ENCODE peak calls at places on chromosomes 16 and 17, in eight cellular contexts. One of them, this sample, is unnamed.

GRCh38 chr17:59914274-59914854 is 21.4 kb downstream of the RPS6KB1 start:
- DNase-seq in epithelial cell of esophagus: peak; percentile 50
- DNase-seq in tibial nerve: peak; percentile 22
- DNase-seq in cardiac muscle cell: peak; percentile 63
- DNase-seq in endothelial cell: no peak
- DNase-seq in OCI-LY7: peak; percentile 67
- DNase-seq in bronchial epithelial cell: peak; percentile 43
- DNase-seq in left ventricle myocardium inferior: no peak
- DNase-seq in this sample: peak; percentile 74

GRCh38 chr16:65739518-65739917 is 617.7 kb upstream of the CDH11 start:
- DNase-seq in bronchial epithelial cell: no peak
- DNase-seq in epithelial cell of esophagus: no peak
- DNase-seq in endothelial cell: no peak
- DNase-seq in cardiac muscle cell: no peak
- DNase-seq in OCI-LY7: peak; percentile 17
- DNase-seq in tibial nerve: no peak
- DNase-seq in left ventricle myocardium inferior: no peak
- DNase-seq in this sample: no peak

GRCh38 chr16:58503863-58504688 is 4.1 kb downstream of the NDRG4 start:
- DNase-seq in tibial nerve: no peak
- DNase-seq in endothelial cell: no peak
- DNase-seq in bronchial epithelial cell: no peak
- DNase-seq in left ventricle myocardium inferior: no peak
- DNase-seq in OCI-LY7: no peak
- DNase-seq in epithelial cell of esophagus: no peak
- DNase-seq in cardiac muscle cell: no peak
- DNase-seq in this sample: no peak

GRCh38 chr17:63640038-63640437 is 17.8 kb downstream of the MAP3K3 start:
- DNase-seq in bronchial epithelial cell: no peak
- DNase-seq in epithelial cell of esophagus: no peak
- DNase-seq in cardiac muscle cell: no peak
- DNase-seq in tibial nerve: no peak
- DNase-seq in endothelial cell: no peak
- DNase-seq in OCI-LY7: no peak
- DNase-seq in left ventricle myocardium inferior: no peak
- DNase-seq in this sample: no peak

GRCh38 chr16:15907863-15908478 is 19.6 kb upstream of the CEP20 start:
- DNase-seq in OCI-LY7: peak; percentile 98
- DNase-seq in tibial nerve: no peak
- DNase-seq in left ventricle myocardium inferior: no peak
- DNase-seq in cardiac muscle cell: peak; percentile 28
- DNase-seq in endothelial cell: no peak
- DNase-seq in epithelial cell of esophagus: peak; percentile 51
- DNase-seq in bronchial epithelial cell: peak; percentile 41
- DNase-seq in this sample: peak; percentile 88

GRCh38 chr17:35786941-35787432 is 8.5 kb downstream of the MMP28 start:
- DNase-seq in cardiac muscle cell: no peak
- DNase-seq in epithelial cell of esophagus: no peak
- DNase-seq in left ventricle myocardium inferior: no peak
- DNase-seq in OCI-LY7: no peak
- DNase-seq in bronchial epithelial cell: no peak
- DNase-seq in tibial nerve: no peak
- DNase-seq in endothelial cell: no peak
- DNase-seq in this sample: no peak

GRCh38 chr17:38751144-38751802 is 1.3 kb upstream of the PSMB3 start:
- DNase-seq in OCI-LY7: no peak
- DNase-seq in tibial nerve: no peak
- DNase-seq in cardiac muscle cell: peak; percentile 40
- DNase-seq in epithelial cell of esophagus: peak; percentile 37
- DNase-seq in endothelial cell: no peak
- DNase-seq in bronchial epithelial cell: peak; percentile 30
- DNase-seq in left ventricle myocardium inferior: no peak
- DNase-seq in this sample: no peak

GRCh38 chr16:26177438-26177837 is 485.7 kb downstream of the HS3ST4 start:
- DNase-seq in bronchial epithelial cell: no peak
- DNase-seq in cardiac muscle cell: no peak
- DNase-seq in left ventricle myocardium inferior: no peak
- DNase-seq in epithelial cell of esophagus: no peak
- DNase-seq in tibial nerve: no peak
- DNase-seq in endothelial cell: no peak
- DNase-seq in OCI-LY7: no peak
- DNase-seq in this sample: no peak

GRCh38 chr17:8904686-8905085 is 37.2 kb upstream of the PIK3R6 start:
- DNase-seq in bronchial epithelial cell: no peak
- DNase-seq in cardiac muscle cell: no peak
- DNase-seq in endothelial cell: no peak
- DNase-seq in left ventricle myocardium inferior: no peak
- DNase-seq in epithelial cell of esophagus: no peak
- DNase-seq in tibial nerve: no peak
- DNase-seq in OCI-LY7: no peak
- DNase-seq in this sample: no peak

GRCh38 chr17:70241071-70241470 is 71.7 kb downstream of the KCNJ2 start:
- DNase-seq in bronchial epithelial cell: no peak
- DNase-seq in cardiac muscle cell: no peak
- DNase-seq in OCI-LY7: no peak
- DNase-seq in epithelial cell of esophagus: no peak
- DNase-seq in tibial nerve: no peak
- DNase-seq in left ventricle myocardium inferior: no peak
- DNase-seq in endothelial cell: no peak
- DNase-seq in this sample: no peak

GRCh38 chr16:9053006-9053601 is 38.3 kb upstream of the HAPSTR1 start:
- DNase-seq in OCI-LY7: peak; percentile 52
- DNase-seq in tibial nerve: no peak
- DNase-seq in left ventricle myocardium inferior: peak; percentile 25
- DNase-seq in epithelial cell of esophagus: peak; percentile 65
- DNase-seq in endothelial cell: peak; percentile 76
- DNase-seq in cardiac muscle cell: peak; percentile 93
- DNase-seq in bronchial epithelial cell: peak; percentile 65
- DNase-seq in this sample: no peak

GRCh38 chr16:89009343-89010209 is 32.6 kb upstream of the CBFA2T3 start:
- DNase-seq in cardiac muscle cell: peak; percentile 28
- DNase-seq in tibial nerve: no peak
- DNase-seq in endothelial cell: peak; percentile 39
- DNase-seq in bronchial epithelial cell: no peak
- DNase-seq in OCI-LY7: peak; percentile 46
- DNase-seq in left ventricle myocardium inferior: no peak
- DNase-seq in epithelial cell of esophagus: peak; percentile 19
- DNase-seq in this sample: no peak

GRCh38 chr17:34883106-34884000 is 77.9 kb downstream of the CCT6B start:
- DNase-seq in cardiac muscle cell: no peak
- DNase-seq in OCI-LY7: no peak
- DNase-seq in tibial nerve: no peak
- DNase-seq in epithelial cell of esophagus: no peak
- DNase-seq in left ventricle myocardium inferior: no peak
- DNase-seq in bronchial epithelial cell: no peak
- DNase-seq in endothelial cell: no peak
- DNase-seq in this sample: no peak

GRCh38 chr17:7023576-7024401 is 939 bp downstream of the BCL6B start:
- DNase-seq in epithelial cell of esophagus: peak; percentile 88
- DNase-seq in tibial nerve: peak; percentile 84
- DNase-seq in left ventricle myocardium inferior: peak; percentile 91
- DNase-seq in OCI-LY7: peak; percentile 53
- DNase-seq in cardiac muscle cell: peak; percentile 93
- DNase-seq in endothelial cell: peak; percentile 98
- DNase-seq in bronchial epithelial cell: peak; percentile 85
- DNase-seq in this sample: peak; percentile 95

GRCh38 chr17:44830359-44831269 is 527 bp upstream of the GJC1 start:
- DNase-seq in left ventricle myocardium inferior: no peak
- DNase-seq in tibial nerve: no peak
- DNase-seq in epithelial cell of esophagus: peak; percentile 45
- DNase-seq in endothelial cell: peak; percentile 40
- DNase-seq in OCI-LY7: peak; percentile 51
- DNase-seq in bronchial epithelial cell: no peak
- DNase-seq in cardiac muscle cell: peak; percentile 52
- DNase-seq in this sample: peak; percentile 28

GRCh38 chr17:10025976-10026785 is 121.1 kb upstream of the RCVRN start:
- DNase-seq in endothelial cell: no peak
- DNase-seq in epithelial cell of esophagus: no peak
- DNase-seq in left ventricle myocardium inferior: no peak
- DNase-seq in bronchial epithelial cell: peak; percentile 1
- DNase-seq in cardiac muscle cell: no peak
- DNase-seq in OCI-LY7: no peak
- DNase-seq in tibial nerve: no peak
- DNase-seq in this sample: no peak

GRCh38 chr17:44828919-44829557 is 1.0 kb downstream of the GJC1 start:
- DNase-seq in OCI-LY7: peak; percentile 52
- DNase-seq in endothelial cell: no peak
- DNase-seq in epithelial cell of esophagus: peak; percentile 34
- DNase-seq in cardiac muscle cell: peak; percentile 45
- DNase-seq in tibial nerve: no peak
- DNase-seq in bronchial epithelial cell: peak; percentile 20
- DNase-seq in left ventricle myocardium inferior: no peak
- DNase-seq in this sample: no peak

GRCh38 chr17:73211745-73212144 is 18.9 kb downstream of the COG1 start:
- DNase-seq in OCI-LY7: no peak
- DNase-seq in cardiac muscle cell: peak; percentile 54
- DNase-seq in bronchial epithelial cell: no peak
- DNase-seq in tibial nerve: no peak
- DNase-seq in endothelial cell: no peak
- DNase-seq in left ventricle myocardium inferior: no peak
- DNase-seq in epithelial cell of esophagus: no peak
- DNase-seq in this sample: no peak

GRCh38 chr16:76729525-76729924 is 452.3 kb downstream of the CNTNAP4 start:
- DNase-seq in OCI-LY7: no peak
- DNase-seq in epithelial cell of esophagus: peak; percentile 47
- DNase-seq in bronchial epithelial cell: peak; percentile 7
- DNase-seq in tibial nerve: no peak
- DNase-seq in left ventricle myocardium inferior: no peak
- DNase-seq in cardiac muscle cell: no peak
- DNase-seq in endothelial cell: no peak
- DNase-seq in this sample: no peak

GRCh38 chr17:57989011-57989345 is 924 bp upstream of the VEZF1 start:
- DNase-seq in OCI-LY7: no peak
- DNase-seq in bronchial epithelial cell: no peak
- DNase-seq in endothelial cell: no peak
- DNase-seq in epithelial cell of esophagus: peak; percentile 20
- DNase-seq in tibial nerve: no peak
- DNase-seq in cardiac muscle cell: no peak
- DNase-seq in left ventricle myocardium inferior: no peak
- DNase-seq in this sample: no peak

GRCh38 chr16:28218109-28218508 is 6.3 kb upstream of the XPO6 start:
- DNase-seq in bronchial epithelial cell: peak; percentile 49
- DNase-seq in tibial nerve: no peak
- DNase-seq in OCI-LY7: peak; percentile 60
- DNase-seq in epithelial cell of esophagus: peak; percentile 63
- DNase-seq in cardiac muscle cell: peak; percentile 76
- DNase-seq in endothelial cell: peak; percentile 9
- DNase-seq in left ventricle myocardium inferior: no peak
- DNase-seq in this sample: peak; percentile 59

GRCh38 chr16:10136916-10137315 is 45.3 kb downstream of the GRIN2A start:
- DNase-seq in left ventricle myocardium inferior: no peak
- DNase-seq in tibial nerve: no peak
- DNase-seq in OCI-LY7: no peak
- DNase-seq in epithelial cell of esophagus: no peak
- DNase-seq in cardiac muscle cell: no peak
- DNase-seq in endothelial cell: no peak
- DNase-seq in bronchial epithelial cell: no peak
- DNase-seq in this sample: no peak

GRCh38 chr16:73434621-73435020 is 386.7 kb upstream of the ZFHX3 start:
- DNase-seq in OCI-LY7: no peak
- DNase-seq in bronchial epithelial cell: no peak
- DNase-seq in tibial nerve: no peak
- DNase-seq in endothelial cell: no peak
- DNase-seq in cardiac muscle cell: no peak
- DNase-seq in left ventricle myocardium inferior: no peak
- DNase-seq in epithelial cell of esophagus: no peak
- DNase-seq in this sample: no peak

GRCh38 chr17:41394254-41395016 is 3.0 kb downstream of the KRT31 start:
- DNase-seq in tibial nerve: no peak
- DNase-seq in cardiac muscle cell: no peak
- DNase-seq in endothelial cell: no peak
- DNase-seq in bronchial epithelial cell: peak; percentile 99
- DNase-seq in OCI-LY7: no peak
- DNase-seq in epithelial cell of esophagus: peak; percentile 97
- DNase-seq in left ventricle myocardium inferior: no peak
- DNase-seq in this sample: no peak
- TF ChIP-seq CTCF in tibial nerve: no peak
- TF ChIP-seq CTCF in cardiac muscle cell: no peak
- TF ChIP-seq CTCF in endothelial cell: no peak
- TF ChIP-seq CTCF in bronchial epithelial cell: no peak
- TF ChIP-seq CTCF in OCI-LY7: no peak
- TF ChIP-seq CTCF in epithelial cell of esophagus: no peak
- TF ChIP-seq CTCF in left ventricle myocardium inferior: no peak
- TF ChIP-seq CTCF in this sample: no peak

GRCh38 chr16:86809458-86809955 is 231.2 kb downstream of the FOXL1 start:
- DNase-seq in bronchial epithelial cell: peak; percentile 91
- DNase-seq in left ventricle myocardium inferior: no peak
- DNase-seq in OCI-LY7: no peak
- DNase-seq in endothelial cell: no peak
- DNase-seq in tibial nerve: no peak
- DNase-seq in cardiac muscle cell: peak; percentile 27
- DNase-seq in epithelial cell of esophagus: peak; percentile 89
- DNase-seq in this sample: no peak
- TF ChIP-seq CTCF in bronchial epithelial cell: peak; percentile 22
- TF ChIP-seq CTCF in left ventricle myocardium inferior: no peak
- TF ChIP-seq CTCF in OCI-LY7: no peak
- TF ChIP-seq CTCF in endothelial cell: no peak
- TF ChIP-seq CTCF in tibial nerve: no peak
- TF ChIP-seq CTCF in cardiac muscle cell: no peak
- TF ChIP-seq CTCF in epithelial cell of esophagus: peak; percentile 35
- TF ChIP-seq CTCF in this sample: no peak

GRCh38 chr17:54426287-54426886 is 474.3 kb upstream of the TOM1L1 start:
- DNase-seq in left ventricle myocardium inferior: no peak
- DNase-seq in bronchial epithelial cell: peak; percentile 55
- DNase-seq in epithelial cell of esophagus: peak; percentile 62
- DNase-seq in cardiac muscle cell: no peak
- DNase-seq in tibial nerve: no peak
- DNase-seq in endothelial cell: no peak
- DNase-seq in OCI-LY7: peak; percentile 25
- DNase-seq in this sample: no peak
- TF ChIP-seq CTCF in left ventricle myocardium inferior: no peak
- TF ChIP-seq CTCF in bronchial epithelial cell: peak; percentile 57
- TF ChIP-seq CTCF in epithelial cell of esophagus: peak; percentile 75
- TF ChIP-seq CTCF in cardiac muscle cell: no peak
- TF ChIP-seq CTCF in tibial nerve: no peak
- TF ChIP-seq CTCF in endothelial cell: peak; percentile 18
- TF ChIP-seq CTCF in OCI-LY7: peak; percentile 78
- TF ChIP-seq CTCF in this sample: peak; percentile 44

DNA sequence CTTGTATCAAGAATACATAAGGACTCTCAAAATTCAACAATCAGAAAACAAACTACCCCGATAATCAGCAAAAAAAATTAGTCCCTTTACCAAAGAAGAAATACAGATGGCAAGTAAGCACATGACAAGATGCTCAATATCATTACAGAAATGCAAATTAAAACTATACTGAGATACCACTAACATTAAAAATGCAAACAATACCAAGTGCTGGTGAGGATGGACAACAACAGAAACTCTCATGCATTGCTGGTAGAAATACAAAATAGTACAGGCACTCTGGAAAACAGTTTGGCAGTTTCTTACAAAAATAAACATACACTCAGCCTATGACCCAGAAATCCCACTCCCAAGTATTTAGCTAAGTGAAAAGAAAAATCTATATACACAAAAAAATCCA is 7.5 kb downstream of the CEP112 start:
- DNase-seq in endothelial cell: no peak
- DNase-seq in cardiac muscle cell: no peak
- DNase-seq in tibial nerve: no peak
- DNase-seq in left ventricle myocardium inferior: no peak
- DNase-seq in epithelial cell of esophagus: no peak
- DNase-seq in OCI-LY7: no peak
- DNase-seq in bronchial epithelial cell: no peak
- DNase-seq in this sample: no peak
- TF ChIP-seq CTCF in endothelial cell: no peak
- TF ChIP-seq CTCF in cardiac muscle cell: no peak
- TF ChIP-seq CTCF in tibial nerve: no peak
- TF ChIP-seq CTCF in left ventricle myocardium inferior: no peak
- TF ChIP-seq CTCF in epithelial cell of esophagus: no peak
- TF ChIP-seq CTCF in OCI-LY7: no peak
- TF ChIP-seq CTCF in bronchial epithelial cell: no peak
- TF ChIP-seq CTCF in this sample: no peak